ENCODE peak calls at places on chromosomes 5 and 9, in six cellular contexts. A is NB4, U is sciatic nerve, F is retina, Z is hepatic stellate cell, C is GDM1. L is an unnamed sample.
A peak's percentile ranks its signal among the peaks of the same experiment; 100 is the strongest.

GRCh38 chr5:119312403-119312802 is 43.4 kb upstream of the TNFAIP8 start:
- DNase-seq in A (peak; percentile 45), Z (no peak), C (no peak), F (no peak), U (no peak), L (no peak)

GRCh38 chr9:99352786-99353185 is 130.7 kb downstream of the SEC61B start:
- DNase-seq in A (no peak), C (no peak), U (no peak), Z (no peak), F (no peak), L (no peak)

GRCh38 chr9:38295751-38296150 is 96.8 kb upstream of the ALDH1B1 start:
- DNase-seq in Z (no peak), C (no peak), A (no peak), U (no peak), F (no peak), L (no peak)

GRCh38 chr9:135199489-135199888 is 112.0 kb downstream of the OLFM1 start:
- DNase-seq in C (no peak), U (no peak), Z (no peak), F (no peak), A (no peak), L (no peak)

GRCh38 chr5:80059354-80059980 is 24.3 kb downstream of the THBS4 start:
- DNase-seq in Z (no peak), U (no peak), F (no peak), C (no peak), A (peak; percentile 79), L (no peak)

GRCh38 chr9:125961037-125961436 is 213.9 kb downstream of the PBX3 start:
- DNase-seq in U (no peak), C (no peak), F (peak; percentile 53), A (peak; percentile 9), Z (no peak), L (no peak)

GRCh38 chr5:155481182-155481581 is 467.6 kb downstream of the KIF4B start:
- DNase-seq in Z (no peak), F (no peak), C (no peak), A (no peak), U (no peak), L (no peak)

GRCh38 chr5:96247097-96247675 is 185.9 kb downstream of the PCSK1 start:
- DNase-seq in C (no peak), Z (no peak), F (peak; percentile 17), U (no peak), A (no peak), L (no peak)

GRCh38 chr9:94611638-94612068 is 18.0 kb upstream of the FBP2 start:
- DNase-seq in Z (no peak), U (no peak), F (no peak), A (peak; percentile 40), C (no peak), L (peak; percentile 32)

GRCh38 chr5:3153906-3154305 is 402.4 kb upstream of the IRX2 start:
- DNase-seq in F (no peak), Z (no peak), A (no peak), U (no peak), C (no peak), L (no peak)

GRCh38 chr5:138752951-138753793 is at the start of gene CTNNA1:
- DNase-seq in Z (peak; percentile 82), U (peak; percentile 90), F (peak; percentile 84), C (peak; percentile 63), A (peak; percentile 72), L (peak; percentile 73)

GRCh38 chr5:137607771-137608170 is 108.6 kb upstream of the SPOCK1 start:
- DNase-seq in A (no peak), F (no peak), Z (no peak), U (no peak), C (no peak), L (no peak)

GRCh38 chr5:111389390-111390082 is 122.8 kb downstream of the STARD4 start:
- DNase-seq in A (no peak), F (no peak), C (no peak), U (no peak), Z (peak; percentile 29), L (no peak)

GRCh38 chr5:172546196-172546595 is 91.9 kb upstream of the SH3PXD2B start:
- DNase-seq in C (no peak), U (no peak), Z (no peak), F (no peak), A (no peak), L (no peak)

GRCh38 chr5:115553082-115553481 is 8.5 kb upstream of the FEM1C start:
- DNase-seq in U (no peak), F (no peak), C (no peak), Z (no peak), A (no peak), L (no peak)

GRCh38 chr9:4541281-4541680 is 51.0 kb downstream of the SLC1A1 start:
- DNase-seq in Z (no peak), C (no peak), U (no peak), A (no peak), F (no peak), L (no peak)

GRCh38 chr5:167530548-167530947 is 760.9 kb upstream of the WWC1 start:
- DNase-seq in Z (no peak), A (no peak), U (no peak), F (peak; percentile 35), C (no peak), L (no peak)

GRCh38 chr5:10222326-10222725 is 27.4 kb downstream of the ATPSCKMT start:
- DNase-seq in U (no peak), C (no peak), F (no peak), Z (peak; percentile 11), A (no peak), L (no peak)

GRCh38 chr5:15587941-15588340 is 88.0 kb downstream of the FBXL7 start:
- DNase-seq in Z (no peak), C (no peak), A (no peak), F (no peak), U (no peak), L (no peak)

GRCh38 chr5:139245637-139246335 is 47.6 kb upstream of the SIL1 start:
- DNase-seq in Z (no peak), A (peak; percentile 51), C (no peak), F (no peak), U (no peak), L (no peak)

GRCh38 chr5:32953694-32954093 is 242.6 kb downstream of the NPR3 start:
- DNase-seq in U (no peak), Z (no peak), A (no peak), C (no peak), F (peak; percentile 6), L (no peak)

GRCh38 chr5:34656001-34656699 is at the start of gene RAI14:
- DNase-seq in U (peak; percentile 91), A (peak; percentile 25), F (peak; percentile 84), C (no peak), Z (peak; percentile 84), L (no peak)

GRCh38 chr5:150612405-150612804 is 28.1 kb upstream of the SYNPO start:
- DNase-seq in U (no peak), C (no peak), F (no peak), A (no peak), Z (no peak), L (no peak)

GRCh38 chr5:167363065-167363464 is 928.4 kb upstream of the WWC1 start:
- DNase-seq in U (no peak), F (no peak), Z (no peak), A (no peak), C (no peak), L (no peak)

GRCh38 chr5:146243217-146243616 is 39.8 kb downstream of the RBM27 start:
- DNase-seq in U (no peak), A (no peak), F (no peak), C (no peak), Z (no peak), L (no peak)

GRCh38 chr5:138022912-138023311 is 10.0 kb downstream of the FAM13B start:
- DNase-seq in U (no peak), C (no peak), A (no peak), F (no peak), Z (no peak), L (no peak)

GRCh38 chr5:73917433-73917832 is 291.4 kb downstream of the ARHGEF28 start:
- DNase-seq in U (no peak), F (no peak), C (no peak), Z (no peak), A (no peak), L (no peak)

GRCh38 chr5:383621-384020 is 59.4 kb upstream of the EXOC3 start:
- DNase-seq in C (no peak), A (no peak), F (no peak), U (no peak), Z (no peak), L (no peak)

GRCh38 chr9:106830527-106831140 is 32.3 kb upstream of the ZNF462 start:
- DNase-seq in U (no peak), A (no peak), Z (no peak), F (no peak), C (no peak), L (no peak)

GRCh38 chr9:130235558-130236435 is 29.8 kb upstream of the HMCN2 start:
- DNase-seq in A (peak; percentile 70), C (peak; percentile 33), U (peak; percentile 81), Z (peak; percentile 67), F (peak; percentile 93), L (peak; percentile 84)

GRCh38 chr5:115033861-115034260 is 135.8 kb downstream of the TRIM36 start:
- DNase-seq in C (peak; percentile 8), U (no peak), F (peak; percentile 21), Z (no peak), A (peak; percentile 67), L (peak; percentile 74)

GRCh38 chr5:131589510-131590348 is 45.3 kb downstream of the RAPGEF6 start:
- DNase-seq in A (peak; percentile 71), F (peak; percentile 54), Z (peak; percentile 50), C (peak; percentile 25), U (no peak), L (peak; percentile 79)

GRCh38 chr5:101897914-101898313 is 398.2 kb downstream of the SLCO4C1 start:
- DNase-seq in A (peak; percentile 10), C (no peak), Z (no peak), F (peak; percentile 28), U (no peak), L (no peak)

GRCh38 chr5:1292139-1292538 is 2.7 kb downstream of the TERT start:
- DNase-seq in A (no peak), C (no peak), U (no peak), Z (no peak), F (no peak), L (no peak)